ENCODE peak calls at places on chromosomes 3 and 15, in seven cellular contexts. M is AG08396, I is H9, L is posterior cingulate gyrus, B is cardiac septum, H is tibial artery, D is A172. N is an unnamed sample.

GRCh38 chr3:187844708-187845107 is 99.4 kb upstream of the BCL6 start:
- DNase-seq in M (no peak), I (no peak), L (no peak), B (no peak), H (no peak), D (no peak), N (no peak)

GRCh38 chr15:81194723-81195122 is 2.0 kb upstream of the IL16 start:
- DNase-seq in M (no peak), I (no peak), L (no peak), B (no peak), H (no peak), D (no peak), N (no peak)

GRCh38 chr3:84566256-84566655 is 392.5 kb upstream of the CADM2 start:
- DNase-seq in M (no peak), I (no peak), L (no peak), B (peak; percentile 36), H (no peak), D (no peak), N (no peak)

GRCh38 chr3:14687360-14687759 is 12.4 kb downstream of the C3orf20 start:
- DNase-seq in M (no peak), I (no peak), L (no peak), B (no peak), H (no peak), D (no peak), N (no peak)

GRCh38 chr3:174242311-174243041 is 616.7 kb upstream of the NAALADL2 start:
- DNase-seq in M (no peak), I (no peak), L (no peak), B (no peak), H (no peak), D (no peak), N (no peak)

GRCh38 chr3:61811652-61812051 is 250.3 kb downstream of the PTPRG start:
- DNase-seq in M (no peak), I (no peak), L (no peak), B (no peak), H (no peak), D (no peak), N (no peak)

GRCh38 chr15:81575436-81576123 is 201.6 kb upstream of the TMC3 start:
- DNase-seq in M (no peak), I (no peak), L (no peak), B (no peak), H (no peak), D (no peak), N (peak; percentile 10)

GRCh38 chr3:32454731-32455608 is 47.7 kb downstream of the CMTM6 start:
- DNase-seq in M (no peak), I (no peak), L (no peak), B (no peak), H (no peak), D (no peak), N (no peak)

GRCh38 chr3:54123538-54124196 is 1.3 kb downstream of the CACNA2D3 start:
- DNase-seq in M (no peak), I (no peak), L (no peak), B (no peak), H (no peak), D (peak; percentile 41), N (no peak)

GRCh38 chr15:26662226-26662750 is 110.6 kb downstream of the GABRB3 start:
- DNase-seq in M (no peak), I (no peak), L (no peak), B (no peak), H (no peak), D (no peak), N (no peak)

GRCh38 chr3:194095464-194095863 is 40.5 kb upstream of the HES1 start:
- DNase-seq in M (no peak), I (no peak), L (peak; percentile 27), B (no peak), H (no peak), D (no peak), N (peak; percentile 56)

GRCh38 chr3:183188895-183189462 is 26.4 kb upstream of the LAMP3 start:
- DNase-seq in M (no peak), I (peak; percentile 71), L (peak; percentile 46), B (no peak), H (no peak), D (no peak), N (no peak)

GRCh38 chr3:39413691-39414420 is 7.3 kb downstream of the RPSA start:
- DNase-seq in M (no peak), I (no peak), L (no peak), B (no peak), H (no peak), D (no peak), N (no peak)

GRCh38 chr15:45684533-45684932 is 49.7 kb downstream of the SQOR start:
- DNase-seq in M (no peak), I (no peak), L (no peak), B (no peak), H (no peak), D (no peak), N (no peak)

GRCh38 chr3:42493798-42494151 is 8.7 kb upstream of the VIPR1 start:
- DNase-seq in M (no peak), I (peak; percentile 26), L (no peak), B (peak; percentile 46), H (no peak), D (no peak), N (no peak)

GRCh38 chr3:196537319-196537984 is 22.3 kb upstream of the SMCO1 start:
- DNase-seq in M (peak; percentile 36), I (no peak), L (peak; percentile 37), B (no peak), H (no peak), D (no peak), N (peak; percentile 53)

GRCh38 chr3:4394048-4394447 is 73.0 kb downstream of the SUMF1 start:
- DNase-seq in M (no peak), I (no peak), L (no peak), B (no peak), H (no peak), D (peak; percentile 28), N (peak; percentile 93)

GRCh38 chr3:188776447-188776846 is 395.3 kb upstream of the TPRG1 start:
- DNase-seq in M (no peak), I (no peak), L (no peak), B (no peak), H (no peak), D (peak; percentile 57), N (peak; percentile 68)

GRCh38 chr15:74245342-74245931 is 9.3 kb downstream of the CCDC33 start:
- DNase-seq in M (no peak), I (peak; percentile 67), L (peak; percentile 52), B (no peak), H (no peak), D (no peak), N (no peak)

GRCh38 chr15:45155739-45156138 is 25.9 kb downstream of the DUOX1 start:
- DNase-seq in M (no peak), I (no peak), L (no peak), B (no peak), H (no peak), D (no peak), N (no peak)

GRCh38 chr3:45978348-45978747 is 17.3 kb downstream of the FYCO1 start:
- DNase-seq in M (no peak), I (no peak), L (no peak), B (no peak), H (no peak), D (no peak), N (no peak)

GRCh38 chr15:99961011-99961441 is 227.8 kb upstream of the LYSMD4 start:
- DNase-seq in M (no peak), I (peak; percentile 72), L (peak; percentile 31), B (no peak), H (peak; percentile 61), D (no peak), N (peak; percentile 48)

GRCh38 chr15:80958818-80959495 is 30.7 kb downstream of the MESD start:
- DNase-seq in M (no peak), I (no peak), L (no peak), B (no peak), H (peak; percentile 31), D (no peak), N (no peak)

GRCh38 chr3:100297784-100298183 is 36.8 kb upstream of the NIT2 start:
- DNase-seq in M (no peak), I (no peak), L (no peak), B (no peak), H (no peak), D (peak; percentile 10), N (peak; percentile 56)

GRCh38 chr15:31276596-31277298 is 49.9 kb upstream of the KLF13 start:
- DNase-seq in M (no peak), I (no peak), L (no peak), B (peak; percentile 35), H (peak; percentile 37), D (no peak), N (no peak)

GRCh38 chr15:81054236-81054635 is 53.5 kb downstream of the TLNRD1 start:
- DNase-seq in M (no peak), I (no peak), L (no peak), B (no peak), H (no peak), D (peak; percentile 5), N (no peak)

GRCh38 chr3:128763967-128764366 is 38.0 kb downstream of the RAB7A start:
- DNase-seq in M (no peak), I (no peak), L (no peak), B (no peak), H (no peak), D (no peak), N (peak; percentile 18)

GRCh38 chr3:10426346-10427233 is 78.8 kb downstream of the ATP2B2 start:
- DNase-seq in M (no peak), I (no peak), L (no peak), B (no peak), H (no peak), D (no peak), N (no peak)

N was measured in HT1080.